ENCODE peak calls at places on chromosomes 13 and 19, in six cellular contexts. B is upper lobe of left lung, E is OCI-LY7, V is esophagus squamous epithelium, J is uterus, C is heart right ventricle. O is an unnamed sample.

GRCh38 chr19:58279042-58279924 is 528 bp downstream of the ZNF8 start:
- DNase-seq in E (peak), J (peak), C (peak), B (peak), V (peak), O (peak)

GRCh38 chr19:5138606-5139594 is 170.0 kb downstream of the KDM4B start:
- DNase-seq in J (no peak), B (peak), C (peak), E (no peak), V (no peak), O (no peak)

GRCh38 chr19:28305513-28305912 is 907.4 kb downstream of the UQCRFS1 start:
- DNase-seq in J (no peak), V (no peak), B (no peak), C (no peak), E (no peak), O (no peak)

GRCh38 chr13:109180905-109181425 is 551.6 kb downstream of the MYO16 start:
- DNase-seq in V (no peak), J (no peak), C (no peak), E (no peak), B (no peak), O (peak)

GRCh38 chr13:99331881-99332293 is 24.7 kb upstream of the GPR183 start:
- DNase-seq in E (peak), B (no peak), J (no peak), V (no peak), C (no peak), O (no peak)

GRCh38 chr13:29621401-29621800 is 25.9 kb upstream of the SLC7A1 start:
- DNase-seq in C (no peak), V (no peak), E (no peak), B (no peak), J (no peak), O (no peak)

GRCh38 chr13:20116213-20116612 is 44.6 kb downstream of the GJA3 start:
- DNase-seq in J (no peak), E (no peak), C (no peak), B (no peak), V (no peak), O (no peak)

GRCh38 chr19:57282011-57282636 is 1.8 kb downstream of the ZNF460 start:
- DNase-seq in C (no peak), E (no peak), J (no peak), B (no peak), V (no peak), O (no peak)

GRCh38 chr13:94233401-94233800 is 246.1 kb downstream of the DCT start:
- DNase-seq in V (no peak), B (no peak), C (no peak), E (no peak), J (no peak), O (peak)

GRCh38 chr13:94550030-94550738 is 45.8 kb downstream of the TGDS start:
- DNase-seq in C (no peak), B (peak), J (peak), V (no peak), E (no peak), O (peak)

GRCh38 chr19:14363203-14364097 is 17.8 kb upstream of the ADGRE5 start:
- DNase-seq in B (peak), V (no peak), C (peak), E (no peak), J (peak), O (no peak)

GRCh38 chr13:43797869-43798268 is 11.1 kb upstream of the ENOX1 start:
- DNase-seq in B (no peak), C (no peak), V (no peak), J (no peak), E (no peak), O (no peak)

GRCh38 chr13:67642638-67643037 is 412.5 kb upstream of the PCDH9 start:
- DNase-seq in E (no peak), V (no peak), B (no peak), J (no peak), C (no peak), O (no peak)

GRCh38 chr19:10686193-10686592 is 15.0 kb upstream of the QTRT1 start:
- DNase-seq in E (no peak), C (no peak), B (no peak), V (no peak), J (no peak), O (no peak)
- H3K27ac ChIP-seq in E (no peak), C (peak), B (no peak), V (peak), J (no peak), O (no peak)

GRCh38 chr13:22432690-22433089 is 748.1 kb upstream of the SGCG start:
- DNase-seq in B (no peak), E (peak), C (no peak), V (no peak), J (no peak), O (no peak)
- H3K27ac ChIP-seq in B (no peak), E (no peak), C (no peak), V (no peak), J (no peak), O (no peak)

DNA sequence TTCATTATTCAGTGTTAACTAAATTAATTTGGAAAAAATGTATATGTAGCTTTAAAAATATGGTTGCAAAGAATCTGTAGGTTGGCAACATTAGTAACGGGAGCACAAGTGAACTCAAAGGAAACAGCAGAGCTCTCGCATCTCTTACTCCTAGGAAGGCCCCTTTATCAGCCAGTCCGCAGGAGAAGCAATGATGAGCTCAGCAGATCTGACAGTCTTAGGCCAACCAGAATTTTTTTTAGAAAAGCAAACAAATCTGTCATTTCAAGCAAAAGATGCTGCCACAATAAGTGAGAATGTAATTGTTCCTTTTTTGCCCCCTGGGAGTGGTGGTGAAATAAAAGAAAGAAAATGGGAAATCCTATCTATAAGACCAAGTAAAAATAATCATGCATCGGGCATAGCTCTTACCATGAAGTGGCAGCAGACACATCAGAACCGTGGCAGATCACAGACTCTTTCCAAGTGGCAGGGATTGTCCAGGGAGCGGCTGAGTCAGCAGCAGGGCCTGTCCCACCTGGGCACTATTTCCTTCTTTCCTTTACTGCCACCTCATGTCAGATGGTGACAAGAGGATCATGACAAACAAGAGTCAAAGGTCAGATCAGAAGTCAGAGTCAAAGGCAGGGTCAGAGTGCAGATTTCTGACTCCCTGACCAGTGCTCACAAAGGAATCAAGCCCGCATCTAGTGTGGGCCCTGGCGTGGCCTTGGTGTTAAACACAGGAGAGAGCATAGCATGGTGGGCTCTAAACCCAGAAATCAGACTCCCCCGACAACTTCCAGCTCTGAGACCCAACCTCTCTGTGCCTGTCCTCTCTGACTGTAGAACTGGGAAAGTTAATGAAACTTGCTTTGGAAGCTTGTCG is 84.0 kb upstream of the MTIF3 start:
- DNase-seq in B (no peak), V (no peak), C (no peak), E (no peak), J (no peak), O (no peak)
- H3K27ac ChIP-seq in B (no peak), V (no peak), C (no peak), E (no peak), J (no peak), O (no peak)

GRCh38 chr19:51246153-51246552 is 4.7 kb upstream of the SIGLECL1 start:
- DNase-seq in B (no peak), E (no peak), V (no peak), C (no peak), J (no peak), O (no peak)
- H3K27ac ChIP-seq in B (no peak), E (no peak), V (no peak), C (no peak), J (no peak), O (no peak)

DNA sequence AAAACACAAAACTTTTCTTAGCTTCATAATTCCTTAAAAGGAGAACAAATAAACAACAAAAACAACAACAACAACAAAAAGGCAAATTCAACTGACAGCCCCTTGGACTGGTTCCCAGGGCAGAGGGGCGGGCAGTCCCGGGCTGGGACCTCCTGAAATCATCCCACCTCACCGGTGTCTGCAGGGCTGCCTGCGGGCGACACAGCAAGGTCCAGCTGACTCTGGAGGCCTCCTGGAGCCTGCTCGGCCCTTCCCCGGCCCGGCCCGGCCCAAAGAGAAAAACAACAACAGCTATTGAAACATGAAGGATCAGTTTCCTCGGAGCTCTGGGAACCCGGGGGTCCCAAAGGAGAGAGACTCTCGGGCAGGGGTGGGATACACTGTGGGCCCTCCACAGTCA is 5.0 kb upstream of the ISYNA1 start:
- DNase-seq in E (no peak), C (no peak), V (no peak), J (no peak), B (no peak), O (no peak)
- H3K27ac ChIP-seq in E (no peak), C (no peak), V (no peak), J (no peak), B (no peak), O (no peak)

GRCh38 chr19:51704601-51705000 is 11.5 kb downstream of the SPACA6 start:
- DNase-seq in V (no peak), J (peak), B (no peak), E (no peak), C (no peak), O (no peak)

GRCh38 chr19:51703655-51704515 is 10.8 kb downstream of the SPACA6 start:
- DNase-seq in B (peak), V (peak), C (peak), J (peak), E (peak), O (peak)

GRCh38 chr19:51702754-51703654 is 9.9 kb downstream of the SPACA6 start:
- DNase-seq in E (no peak), B (peak), J (peak), V (no peak), C (peak), O (no peak)

GRCh38 chr19:51701468-51702100 is 8.5 kb downstream of the SPACA6 start:
- DNase-seq in V (no peak), E (no peak), B (no peak), J (no peak), C (no peak), O (no peak)

GRCh38 chr19:51702103-51702753 is 9.1 kb downstream of the SPACA6 start:
- DNase-seq in B (peak), J (peak), C (peak), E (peak), V (no peak), O (no peak)
- H3K27ac ChIP-seq in B (peak), J (peak), C (no peak), E (no peak), V (peak), O (no peak)

GRCh38 chr19:10193666-10194499 is 870 bp downstream of the DNMT1 start:
- DNase-seq in V (no peak), B (no peak), J (no peak), E (peak), C (no peak), O (no peak)

GRCh38 chr19:10194500-10195198 is at the start of gene DNMT1:
- DNase-seq in E (peak), C (peak), V (peak), J (peak), B (peak), O (peak)

GRCh38 chr19:10195199-10195519 is 406 bp upstream of the DNMT1 start:
- DNase-seq in C (no peak), J (no peak), V (no peak), E (no peak), B (no peak), O (no peak)

GRCh38 chr19:10191347-10191746 is 3.4 kb downstream of the DNMT1 start:
- DNase-seq in B (no peak), J (peak), E (no peak), V (no peak), C (no peak), O (peak)

GRCh38 chr19:10192922-10193321 is 1.8 kb downstream of the DNMT1 start:
- DNase-seq in B (no peak), V (no peak), J (no peak), E (no peak), C (no peak), O (no peak)
- H3K27ac ChIP-seq in B (no peak), V (peak), J (no peak), E (peak), C (no peak), O (no peak)

DNA sequence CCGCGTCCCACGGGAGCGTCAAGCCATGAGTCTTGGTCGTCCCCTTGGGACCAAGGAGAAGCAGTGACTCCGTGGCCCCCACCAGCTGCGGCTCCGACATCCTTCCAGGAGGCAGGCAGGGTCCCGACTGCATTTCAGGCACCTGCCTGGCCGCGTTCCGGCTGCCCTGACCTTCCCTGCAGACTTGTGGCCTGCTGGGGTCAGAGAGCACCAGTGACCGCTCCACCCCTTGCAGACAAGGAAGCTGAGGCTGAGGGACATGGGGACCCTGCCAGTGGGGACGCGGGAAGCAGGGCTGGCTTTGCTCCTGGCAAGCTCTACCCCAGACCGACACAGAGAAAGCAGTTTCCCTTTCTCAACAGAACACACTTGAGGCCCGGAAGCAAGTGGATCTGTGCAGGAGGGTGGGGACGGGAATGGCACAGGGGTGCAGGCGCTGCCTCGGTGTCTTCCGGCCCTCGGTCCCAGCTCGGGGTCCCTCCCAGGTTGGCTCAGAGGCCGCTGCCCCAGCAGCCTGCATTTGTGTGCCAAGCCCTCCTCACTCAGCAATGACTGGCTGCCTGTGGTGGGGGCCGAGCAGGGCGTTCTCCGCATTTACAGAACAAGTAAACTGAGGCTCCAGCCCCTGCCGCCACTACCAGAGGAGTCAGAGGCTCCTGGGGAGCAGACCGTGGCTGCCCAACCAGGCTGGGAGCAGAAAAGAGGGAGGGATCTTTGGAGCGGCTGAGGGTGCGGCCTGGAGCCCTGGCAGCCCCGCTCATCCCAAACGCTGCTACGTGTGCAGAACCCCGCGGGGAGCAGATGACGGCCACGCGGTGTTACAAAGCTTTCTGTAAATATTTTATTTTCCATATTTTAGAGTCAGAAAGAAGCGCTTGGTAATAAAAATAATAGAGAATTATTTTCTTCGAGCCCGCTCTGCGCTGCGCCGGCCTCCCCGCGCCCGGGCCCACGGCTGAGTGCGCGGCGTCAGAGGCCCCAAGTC is 43.9 kb downstream of the GAS6 start:
- DNase-seq in B (no peak), E (no peak), C (no peak), J (no peak), V (no peak), O (no peak)
- H3K27ac ChIP-seq in B (peak), E (no peak), C (peak), J (peak), V (peak), O (peak)

DNA sequence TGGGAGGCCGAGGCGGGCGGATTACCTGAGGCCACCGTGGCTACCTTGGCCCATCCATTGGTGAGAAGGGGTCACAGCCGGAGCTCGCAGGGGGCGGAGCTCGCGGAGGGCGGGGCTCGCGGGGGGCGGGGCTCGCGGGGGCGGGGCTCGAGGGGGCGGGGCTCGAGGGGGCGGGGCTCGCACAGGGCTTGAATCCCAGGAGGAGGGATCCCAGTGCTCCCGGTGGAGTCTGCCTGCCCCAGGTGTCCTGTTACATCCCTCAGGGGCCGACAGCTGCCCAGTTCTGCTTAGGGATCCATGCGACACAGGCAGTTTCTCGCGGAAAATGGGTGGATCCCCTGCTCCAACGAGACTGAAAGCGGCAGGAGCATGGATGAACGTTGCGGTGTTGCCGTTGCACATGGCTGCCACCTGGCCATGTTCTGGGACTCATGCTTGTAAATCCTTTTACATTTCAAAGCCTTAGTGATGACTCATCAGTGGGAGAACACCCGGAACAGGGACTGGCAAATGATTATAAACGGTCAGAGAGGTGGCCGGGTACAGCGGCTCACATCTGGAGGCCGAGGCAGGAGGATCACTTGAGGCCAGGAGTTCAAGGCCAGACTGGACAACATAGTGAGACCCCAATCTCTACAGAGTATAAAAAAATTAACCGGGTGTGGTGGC is 25.1 kb downstream of the TMPRSS9 start:
- DNase-seq in V (no peak), E (peak), J (no peak), C (no peak), B (peak), O (peak)
- H3K27ac ChIP-seq in V (peak), E (no peak), J (no peak), C (no peak), B (no peak), O (no peak)